ENCODE peak calls at places on chromosome 11, in six cellular contexts. S is HepG2, K is upper lobe of left lung, B is A549, E is GM12878, V is K562. F is an unnamed sample.

GRCh38 chr11:6681949-6682348 is 1.2 kb downstream of the MRPL17 start:
- ATAC-seq in V (peak; percentile 5), E (no peak), S (peak; percentile 7), B (no peak), K (no peak), F (no peak)

GRCh38 chr11:17351171-17351509 is 460 bp upstream of the NCR3LG1 start:
- ATAC-seq in S (no peak), E (no peak), K (no peak), B (no peak), V (no peak), F (no peak)

GRCh38 chr11:115580927-115581680 is 76.9 kb upstream of the CADM1 start:
- ATAC-seq in S (no peak), V (no peak), B (no peak), K (peak; percentile 45), E (no peak), F (no peak)

GRCh38 chr11:68399916-68400315 is 60.6 kb upstream of the PPP6R3 start:
- ATAC-seq in K (no peak), B (no peak), S (no peak), V (no peak), E (no peak), F (peak; percentile 39)

GRCh38 chr11:59754494-59754858 is 700 bp upstream of the STX3 start:
- ATAC-seq in V (peak; percentile 7), S (peak; percentile 18), K (no peak), B (peak; percentile 27), E (peak; percentile 55), F (no peak)

GRCh38 chr11:841981-842369 is 354 bp downstream of the POLR2L start:
- ATAC-seq in K (peak; percentile 1), V (peak; percentile 34), B (no peak), E (peak; percentile 50), S (no peak), F (no peak)

GRCh38 chr11:122780296-122780949 is 57.9 kb upstream of the CRTAM start:
- ATAC-seq in K (no peak), B (peak; percentile 42), E (no peak), V (no peak), S (peak; percentile 30), F (no peak)

GRCh38 chr11:862704-863388 is 20.2 kb downstream of the TSPAN4 start:
- ATAC-seq in S (no peak), V (no peak), E (no peak), B (no peak), K (no peak), F (no peak)

GRCh38 chr11:122977455-122978302 is 4.0 kb downstream of the BSX start:
- ATAC-seq in V (no peak), E (peak; percentile 18), K (peak; percentile 35), B (no peak), S (peak; percentile 35), F (no peak)

GRCh38 chr11:111426615-111427014 is 47.5 kb upstream of the POU2AF1 start:
- ATAC-seq in E (no peak), V (no peak), S (no peak), B (no peak), K (no peak), F (no peak)

GRCh38 chr11:95134491-95134890 is 44.8 kb downstream of the ENDOD1 start:
- ATAC-seq in B (peak; percentile 68), V (peak; percentile 30), K (peak; percentile 32), E (no peak), S (no peak), F (no peak)

GRCh38 chr11:119065369-119065768 is 2.2 kb upstream of the VPS11 start:
- ATAC-seq in K (no peak), V (peak; percentile 71), S (peak; percentile 60), E (peak; percentile 71), B (peak; percentile 67), F (no peak)

GRCh38 chr11:74592063-74592440 is 330 bp upstream of the POLD3 start:
- ATAC-seq in V (peak; percentile 7), K (peak; percentile 34), B (peak; percentile 58), S (peak; percentile 58), E (peak; percentile 4), F (peak; percentile 47)

GRCh38 chr11:64342869-64343739 is 3.1 kb downstream of the CCDC88B start:
- ATAC-seq in E (peak; percentile 5), S (no peak), V (peak; percentile 58), B (peak; percentile 55), K (no peak), F (no peak)

GRCh38 chr11:85737738-85738137 is 51.7 kb upstream of the CCDC89 start:
- ATAC-seq in K (no peak), E (no peak), V (no peak), B (no peak), S (no peak), F (no peak)

GRCh38 chr11:114315749-114316368 is 19.7 kb downstream of the NNMT start:
- ATAC-seq in E (no peak), B (peak; percentile 89), S (peak; percentile 93), V (peak; percentile 50), K (peak; percentile 58), F (peak; percentile 3)

GRCh38 chr11:11480951-11481350 is 127.9 kb upstream of the CSNK2A3 start:
- ATAC-seq in E (no peak), V (no peak), K (no peak), S (no peak), B (no peak), F (no peak)
- TF ChIP-seq EP300 in E (no peak), V (no peak), K (no peak), S (no peak), B (no peak), F (no peak)

DNA sequence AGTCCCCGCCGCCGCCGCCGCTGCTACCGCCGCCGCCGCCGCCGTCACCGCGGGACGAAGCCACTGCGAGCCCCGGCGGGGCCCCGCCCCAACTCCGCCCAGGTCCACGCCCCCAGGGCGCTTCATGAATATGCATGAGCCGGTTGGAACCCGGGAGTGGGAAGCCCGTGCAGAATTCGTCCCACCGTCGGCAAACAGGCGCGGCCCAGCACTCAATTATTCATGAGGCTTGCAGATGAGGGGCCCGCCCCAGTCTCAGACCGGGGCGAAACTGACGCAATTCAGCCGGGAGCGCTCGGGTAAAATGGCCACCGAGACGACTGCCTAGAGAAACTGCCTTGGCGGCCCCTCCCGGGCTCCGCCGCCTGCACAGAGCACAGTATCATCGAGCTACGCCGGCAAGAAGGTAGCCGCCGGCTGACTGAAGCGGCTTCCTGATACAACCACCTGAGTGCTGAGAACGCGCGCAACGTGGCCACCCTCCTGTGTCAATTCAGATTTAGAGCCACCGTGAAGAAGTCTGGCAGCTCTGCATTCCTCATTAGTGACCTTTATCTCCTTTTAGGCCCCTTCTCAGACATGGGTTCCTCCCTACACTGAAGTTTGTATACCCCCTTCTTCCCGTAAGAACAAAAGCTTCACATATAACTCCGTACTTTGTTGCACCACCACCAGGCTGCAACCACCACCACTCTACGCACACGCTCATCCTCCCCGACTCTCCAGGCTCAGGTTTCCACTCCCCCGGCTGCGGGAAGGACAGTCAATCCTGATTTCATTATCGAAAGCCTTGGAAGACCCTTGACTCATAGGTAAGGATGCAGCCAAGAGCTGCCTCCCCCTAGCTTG is at the start of gene TNKS1BP1:
- ATAC-seq in E (peak; percentile 87), B (peak; percentile 81), K (peak; percentile 89), S (peak; percentile 84), V (peak; percentile 91), F (peak; percentile 88)
- H3K4me3 ChIP-seq in E (peak within 1 kb of the TSS; percentile 51), B (peak within 1 kb of the TSS; percentile 64), K (peak within 1 kb of the TSS; percentile 62), S (peak within 1 kb of the TSS; percentile 88), V (peak within 1 kb of the TSS; percentile 60), F (peak within 1 kb of the TSS; percentile 96)

GRCh38 chr11:79616392-79616831 is 175.6 kb upstream of the TENM4 start:
- ATAC-seq in B (no peak), S (no peak), V (no peak), K (no peak), E (no peak), F (no peak)
- TF ChIP-seq EP300 in B (no peak), S (no peak), V (no peak), K (no peak), E (no peak), F (no peak)

GRCh38 chr11:46333129-46333947 is 13.9 kb upstream of the DGKZ start:
- ATAC-seq in K (peak; percentile 28), V (no peak), S (peak; percentile 74), E (peak; percentile 56), B (peak; percentile 45), F (peak; percentile 46)
- H3K4me3 ChIP-seq in K (peak overlapping the region; percentile 45), V (no peak overlapping the region), S (peak overlapping the region; percentile 65), E (peak overlapping the region; percentile 32), B (peak overlapping the region; percentile 28), F (peak overlapping the region; percentile 12)

DNA sequence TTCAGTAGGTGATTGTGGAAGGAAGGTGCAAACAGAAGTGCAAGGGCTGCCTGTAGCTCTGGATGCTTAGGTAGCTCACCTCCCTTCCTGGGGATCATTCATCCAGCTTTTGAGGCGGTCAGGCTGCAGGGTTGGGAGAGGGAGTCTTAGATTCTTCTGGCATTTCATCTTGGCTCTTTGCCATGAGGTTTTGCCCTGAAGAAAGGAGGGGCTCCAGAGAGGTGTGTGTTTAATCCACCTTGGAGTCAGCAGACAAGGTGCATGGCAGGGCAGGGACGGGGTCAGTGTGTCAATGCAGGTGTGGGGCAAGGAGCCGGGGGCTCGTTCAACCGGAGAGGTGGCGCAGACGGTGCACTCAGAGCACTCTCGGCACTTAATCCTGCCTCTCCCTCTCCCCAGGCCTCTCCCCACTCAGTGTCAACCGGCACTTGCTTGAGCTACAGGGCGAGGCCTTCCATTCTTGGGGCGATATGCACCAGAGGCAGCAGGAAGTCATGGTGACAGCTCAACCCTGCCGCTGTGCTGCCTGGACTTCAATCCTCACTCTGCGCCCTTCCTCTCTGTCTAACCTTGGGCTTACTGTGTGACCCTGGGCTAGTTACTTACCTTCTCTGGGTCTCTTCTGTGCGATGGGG is 7.2 kb downstream of the ADAMTS15 start:
- ATAC-seq in V (no peak), B (no peak), S (no peak), E (no peak), K (no peak), F (no peak)
- TF ChIP-seq EP300 in V (no peak), B (no peak), S (no peak), E (no peak), K (no peak), F (no peak)

DNA sequence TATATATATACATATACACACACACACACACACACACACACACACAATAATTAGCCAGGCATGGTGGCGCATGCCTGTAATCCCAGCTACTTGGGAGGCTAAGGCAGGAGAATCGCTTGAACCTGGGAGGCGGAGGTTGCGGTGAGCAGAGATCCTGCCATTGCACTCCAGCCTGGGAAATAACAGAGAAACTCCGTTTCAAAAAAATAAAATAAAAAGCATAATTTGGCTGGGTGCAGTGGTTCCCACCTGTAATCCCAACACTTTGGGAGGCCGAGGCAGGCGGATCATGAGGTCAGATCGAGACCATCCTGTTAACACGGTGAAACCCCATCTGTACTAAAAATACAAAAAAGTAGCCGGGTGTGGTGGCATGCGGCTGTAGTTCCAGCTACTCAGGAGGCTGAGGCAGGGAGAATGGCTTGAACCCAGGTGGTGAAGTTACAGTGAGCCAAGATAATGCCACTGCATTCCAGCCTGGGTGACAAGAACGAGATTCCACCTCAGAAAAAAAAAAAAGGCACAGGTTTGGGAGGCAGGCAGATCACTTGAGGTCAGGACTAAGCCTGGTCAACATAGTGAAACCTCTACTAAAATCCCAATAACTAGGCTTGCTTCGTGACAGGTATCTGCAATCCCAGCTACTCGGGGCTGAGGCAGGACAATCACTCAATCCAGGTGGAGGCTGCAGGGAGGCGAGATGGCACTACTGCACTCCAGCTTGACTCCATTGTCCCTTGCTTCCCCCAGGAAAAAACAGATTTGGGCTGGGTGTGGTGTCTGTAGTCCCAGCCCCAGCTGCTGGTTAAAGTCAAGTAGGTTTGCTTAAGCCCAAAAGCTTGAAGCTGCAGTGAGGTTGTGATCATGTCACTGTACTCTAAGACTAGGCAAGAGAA is 11.8 kb upstream of the WDR74 start:
- ATAC-seq in E (peak; percentile 4), B (peak; percentile 17), K (no peak), V (peak; percentile 51), S (peak; percentile 17), F (no peak)
- H3K4me3 ChIP-seq in E (no peak overlapping the region), B (no peak overlapping the region), K (no peak overlapping the region), V (no peak overlapping the region), S (no peak overlapping the region), F (no peak overlapping the region)